ENCODE peak calls at places on chromosomes 12 and 14, in eight cellular contexts. One of them, this sample, is unnamed.

GRCh38 chr12:106317406-106318082 is 15.0 kb downstream of the TCP11L2 start:
- DNase-seq in WTC11: no peak
- DNase-seq in GM23338: no peak
- DNase-seq in bronchial epithelial cell: peak; percentile 49
- DNase-seq in DND-41: no peak
- DNase-seq in A549: no peak
- DNase-seq in GM10248: no peak
- DNase-seq in kidney epithelial cell: no peak
- DNase-seq in this sample: no peak

GRCh38 chr12:7645395-7646177 is 20.1 kb downstream of the APOBEC1 start:
- DNase-seq in bronchial epithelial cell: peak; percentile 25
- DNase-seq in A549: peak; percentile 46
- DNase-seq in kidney epithelial cell: no peak
- DNase-seq in GM23338: peak; percentile 79
- DNase-seq in GM10248: peak; percentile 50
- DNase-seq in WTC11: peak; percentile 34
- DNase-seq in DND-41: peak; percentile 45
- DNase-seq in this sample: peak; percentile 52

GRCh38 chr12:124823272-124823970 is 40.2 kb downstream of the SCARB1 start:
- DNase-seq in GM23338: no peak
- DNase-seq in bronchial epithelial cell: no peak
- DNase-seq in DND-41: no peak
- DNase-seq in kidney epithelial cell: no peak
- DNase-seq in GM10248: no peak
- DNase-seq in A549: no peak
- DNase-seq in WTC11: no peak
- DNase-seq in this sample: no peak

GRCh38 chr12:42504049-42504448 is 85.5 kb downstream of the PRICKLE1 start:
- DNase-seq in bronchial epithelial cell: no peak
- DNase-seq in A549: no peak
- DNase-seq in WTC11: no peak
- DNase-seq in GM10248: no peak
- DNase-seq in kidney epithelial cell: no peak
- DNase-seq in GM23338: no peak
- DNase-seq in DND-41: no peak
- DNase-seq in this sample: peak; percentile 45

GRCh38 chr12:46794593-46795190 is 31.1 kb downstream of the SLC38A4 start:
- DNase-seq in DND-41: no peak
- DNase-seq in bronchial epithelial cell: no peak
- DNase-seq in WTC11: no peak
- DNase-seq in A549: no peak
- DNase-seq in kidney epithelial cell: no peak
- DNase-seq in GM10248: peak; percentile 9
- DNase-seq in GM23338: no peak
- DNase-seq in this sample: no peak

GRCh38 chr14:57831981-57832380 is 33.9 kb downstream of the SLC35F4 start:
- DNase-seq in WTC11: peak; percentile 42
- DNase-seq in GM23338: peak; percentile 74
- DNase-seq in kidney epithelial cell: peak; percentile 54
- DNase-seq in DND-41: peak; percentile 7
- DNase-seq in bronchial epithelial cell: peak; percentile 35
- DNase-seq in A549: no peak
- DNase-seq in GM10248: no peak
- DNase-seq in this sample: no peak

GRCh38 chr12:42977451-42978230 is 388.1 kb upstream of the PRICKLE1 start:
- DNase-seq in A549: no peak
- DNase-seq in GM10248: no peak
- DNase-seq in kidney epithelial cell: no peak
- DNase-seq in GM23338: no peak
- DNase-seq in bronchial epithelial cell: no peak
- DNase-seq in DND-41: no peak
- DNase-seq in WTC11: no peak
- DNase-seq in this sample: peak; percentile 46

GRCh38 chr12:92462049-92462448 is 240.7 kb upstream of the PLEKHG7 start:
- DNase-seq in kidney epithelial cell: no peak
- DNase-seq in bronchial epithelial cell: no peak
- DNase-seq in A549: no peak
- DNase-seq in DND-41: peak; percentile 70
- DNase-seq in GM10248: no peak
- DNase-seq in GM23338: no peak
- DNase-seq in WTC11: no peak
- DNase-seq in this sample: peak; percentile 32

GRCh38 chr12:21819236-21819635 is 44.7 kb upstream of the KCNJ8 start:
- DNase-seq in bronchial epithelial cell: peak; percentile 43
- DNase-seq in WTC11: no peak
- DNase-seq in kidney epithelial cell: no peak
- DNase-seq in A549: no peak
- DNase-seq in DND-41: no peak
- DNase-seq in GM23338: peak; percentile 2
- DNase-seq in GM10248: no peak
- DNase-seq in this sample: no peak

GRCh38 chr14:94120667-94121335 is 8.6 kb downstream of the IFI27L2 start:
- DNase-seq in WTC11: no peak
- DNase-seq in GM10248: no peak
- DNase-seq in bronchial epithelial cell: peak; percentile 53
- DNase-seq in DND-41: no peak
- DNase-seq in A549: no peak
- DNase-seq in GM23338: no peak
- DNase-seq in kidney epithelial cell: no peak
- DNase-seq in this sample: peak; percentile 87

GRCh38 chr12:112992541-112993398 is 14.5 kb downstream of the OAS2 start:
- DNase-seq in WTC11: peak; percentile 83
- DNase-seq in A549: peak; percentile 75
- DNase-seq in GM23338: peak; percentile 84
- DNase-seq in GM10248: peak; percentile 67
- DNase-seq in DND-41: peak; percentile 71
- DNase-seq in bronchial epithelial cell: peak; percentile 62
- DNase-seq in kidney epithelial cell: no peak
- DNase-seq in this sample: peak; percentile 84

GRCh38 chr12:98530068-98530467 is 14.7 kb downstream of the TMPO start:
- DNase-seq in kidney epithelial cell: no peak
- DNase-seq in A549: no peak
- DNase-seq in GM23338: no peak
- DNase-seq in GM10248: no peak
- DNase-seq in DND-41: no peak
- DNase-seq in WTC11: no peak
- DNase-seq in bronchial epithelial cell: no peak
- DNase-seq in this sample: no peak

GRCh38 chr12:92821142-92821541 is 108.0 kb downstream of the EEA1 start:
- DNase-seq in WTC11: no peak
- DNase-seq in GM10248: no peak
- DNase-seq in kidney epithelial cell: no peak
- DNase-seq in bronchial epithelial cell: no peak
- DNase-seq in DND-41: no peak
- DNase-seq in GM23338: no peak
- DNase-seq in A549: no peak
- DNase-seq in this sample: no peak

GRCh38 chr12:123571343-123571813 is 13.0 kb upstream of the TMED2 start:
- DNase-seq in kidney epithelial cell: no peak
- DNase-seq in bronchial epithelial cell: peak; percentile 79
- DNase-seq in GM23338: peak; percentile 77
- DNase-seq in A549: peak; percentile 46
- DNase-seq in GM10248: no peak
- DNase-seq in WTC11: peak; percentile 32
- DNase-seq in DND-41: peak; percentile 24
- DNase-seq in this sample: peak; percentile 98

GRCh38 chr12:62123721-62124203 is 136.4 kb upstream of the USP15 start:
- DNase-seq in A549: peak; percentile 11
- DNase-seq in DND-41: peak; percentile 42
- DNase-seq in bronchial epithelial cell: peak; percentile 44
- DNase-seq in WTC11: peak; percentile 68
- DNase-seq in kidney epithelial cell: peak; percentile 5
- DNase-seq in GM23338: peak; percentile 84
- DNase-seq in GM10248: peak; percentile 16
- DNase-seq in this sample: peak; percentile 68

GRCh38 chr12:31961137-31961536 is 1.9 kb downstream of the RESF1 start:
- DNase-seq in GM23338: no peak
- DNase-seq in GM10248: no peak
- DNase-seq in DND-41: peak; percentile 25
- DNase-seq in kidney epithelial cell: no peak
- DNase-seq in bronchial epithelial cell: no peak
- DNase-seq in WTC11: no peak
- DNase-seq in A549: no peak
- DNase-seq in this sample: no peak

GRCh38 chr14:58994130-58994529 is 194.3 kb upstream of the DAAM1 start:
- DNase-seq in WTC11: no peak
- DNase-seq in GM23338: no peak
- DNase-seq in DND-41: no peak
- DNase-seq in kidney epithelial cell: no peak
- DNase-seq in GM10248: no peak
- DNase-seq in A549: no peak
- DNase-seq in bronchial epithelial cell: no peak
- DNase-seq in this sample: no peak
- TF ChIP-seq CTCF in WTC11: no peak
- TF ChIP-seq CTCF in GM23338: no peak
- TF ChIP-seq CTCF in DND-41: no peak
- TF ChIP-seq CTCF in kidney epithelial cell: no peak
- TF ChIP-seq CTCF in GM10248: peak; percentile 0
- TF ChIP-seq CTCF in A549: no peak
- TF ChIP-seq CTCF in bronchial epithelial cell: no peak
- TF ChIP-seq CTCF in this sample: no peak

GRCh38 chr14:103880334-103880985 is 33.1 kb upstream of the PPP1R13B start:
- DNase-seq in A549: peak; percentile 54
- DNase-seq in WTC11: no peak
- DNase-seq in bronchial epithelial cell: peak; percentile 26
- DNase-seq in GM10248: no peak
- DNase-seq in kidney epithelial cell: peak; percentile 34
- DNase-seq in GM23338: no peak
- DNase-seq in DND-41: peak; percentile 36
- DNase-seq in this sample: peak; percentile 61
- TF ChIP-seq CTCF in A549: no peak
- TF ChIP-seq CTCF in WTC11: no peak
- TF ChIP-seq CTCF in bronchial epithelial cell: no peak
- TF ChIP-seq CTCF in GM10248: no peak
- TF ChIP-seq CTCF in kidney epithelial cell: no peak
- TF ChIP-seq CTCF in GM23338: no peak
- TF ChIP-seq CTCF in DND-41: no peak
- TF ChIP-seq CTCF in this sample: no peak

GRCh38 chr12:49105504-49106120 is 5.0 kb downstream of the LMBR1L start:
- DNase-seq in DND-41: no peak
- DNase-seq in A549: no peak
- DNase-seq in WTC11: no peak
- DNase-seq in GM23338: no peak
- DNase-seq in GM10248: no peak
- DNase-seq in kidney epithelial cell: no peak
- DNase-seq in bronchial epithelial cell: peak; percentile 67
- DNase-seq in this sample: peak; percentile 80

GRCh38 chr12:49108958-49109404 is 1.7 kb downstream of the LMBR1L start:
- DNase-seq in kidney epithelial cell: no peak
- DNase-seq in WTC11: no peak
- DNase-seq in GM10248: no peak
- DNase-seq in A549: no peak
- DNase-seq in GM23338: no peak
- DNase-seq in DND-41: no peak
- DNase-seq in bronchial epithelial cell: no peak
- DNase-seq in this sample: peak; percentile 70

GRCh38 chr12:49109631-49110172 is 945 bp downstream of the LMBR1L start:
- DNase-seq in bronchial epithelial cell: no peak
- DNase-seq in GM10248: no peak
- DNase-seq in WTC11: no peak
- DNase-seq in A549: no peak
- DNase-seq in DND-41: no peak
- DNase-seq in GM23338: no peak
- DNase-seq in kidney epithelial cell: no peak
- DNase-seq in this sample: no peak

GRCh38 chr12:49111206-49111605 is 559 bp upstream of the LMBR1L start:
- DNase-seq in GM23338: no peak
- DNase-seq in bronchial epithelial cell: no peak
- DNase-seq in kidney epithelial cell: no peak
- DNase-seq in DND-41: no peak
- DNase-seq in GM10248: no peak
- DNase-seq in A549: no peak
- DNase-seq in WTC11: no peak
- DNase-seq in this sample: no peak

GRCh38 chr12:49110191-49111155 is at the start of gene LMBR1L:
- DNase-seq in bronchial epithelial cell: peak; percentile 95
- DNase-seq in DND-41: peak; percentile 96
- DNase-seq in A549: peak; percentile 100
- DNase-seq in WTC11: peak; percentile 97
- DNase-seq in GM10248: peak; percentile 99
- DNase-seq in GM23338: peak; percentile 99
- DNase-seq in kidney epithelial cell: peak; percentile 91
- DNase-seq in this sample: peak; percentile 99
- TF ChIP-seq CTCF in bronchial epithelial cell: peak; percentile 35
- TF ChIP-seq CTCF in DND-41: peak; percentile 59
- TF ChIP-seq CTCF in A549: no peak
- TF ChIP-seq CTCF in WTC11: no peak
- TF ChIP-seq CTCF in GM10248: peak; percentile 9
- TF ChIP-seq CTCF in GM23338: peak; percentile 15
- TF ChIP-seq CTCF in kidney epithelial cell: peak; percentile 37
- TF ChIP-seq CTCF in this sample: peak; percentile 47

GRCh38 chr14:105974902-105975301 is 448.5 kb downstream of the TMEM121 start:
- DNase-seq in A549: no peak
- DNase-seq in GM23338: peak; percentile 1
- DNase-seq in DND-41: peak; percentile 93
- DNase-seq in bronchial epithelial cell: no peak
- DNase-seq in kidney epithelial cell: no peak
- DNase-seq in WTC11: no peak
- DNase-seq in GM10248: peak; percentile 24
- DNase-seq in this sample: no peak
- TF ChIP-seq CTCF in A549: peak; percentile 17
- TF ChIP-seq CTCF in GM23338: no peak
- TF ChIP-seq CTCF in DND-41: peak; percentile 86
- TF ChIP-seq CTCF in bronchial epithelial cell: no peak
- TF ChIP-seq CTCF in kidney epithelial cell: no peak
- TF ChIP-seq CTCF in WTC11: no peak
- TF ChIP-seq CTCF in GM10248: peak; percentile 39
- TF ChIP-seq CTCF in this sample: no peak

GRCh38 chr14:47425302-47425701 is 250.1 kb downstream of the MDGA2 start:
- DNase-seq in GM10248: no peak
- DNase-seq in DND-41: no peak
- DNase-seq in bronchial epithelial cell: no peak
- DNase-seq in kidney epithelial cell: no peak
- DNase-seq in A549: no peak
- DNase-seq in WTC11: no peak
- DNase-seq in GM23338: no peak
- DNase-seq in this sample: no peak
- TF ChIP-seq CTCF in GM10248: no peak
- TF ChIP-seq CTCF in DND-41: no peak
- TF ChIP-seq CTCF in bronchial epithelial cell: no peak
- TF ChIP-seq CTCF in kidney epithelial cell: no peak
- TF ChIP-seq CTCF in A549: no peak
- TF ChIP-seq CTCF in WTC11: no peak
- TF ChIP-seq CTCF in GM23338: no peak
- TF ChIP-seq CTCF in this sample: no peak